ENCODE peak calls at places on chromosomes 4 and X, in ten cellular contexts. R is GM23338; D is coronary artery; Y is lung microvascular endothelial cell; J is stomach; I is fibroblast of pulmonary artery; N is ACHN; B is endothelial cell; P is MCF 10A; W is CD4-positive, alpha-beta T cell. X is an unnamed sample.

GRCh38 chrX:38570396-38570795 is 9.1 kb downstream of the TSPAN7 start:
- DNase-seq in P (no peak), R (no peak), N (no peak), D (no peak), J (no peak), B (no peak), W (no peak), I (no peak), Y (no peak), X (no peak)

GRCh38 chr4:81460115-81460836 is 11.4 kb downstream of the RASGEF1B start:
- DNase-seq in W (no peak), R (no peak), N (no peak), P (no peak), J (no peak), B (no peak), I (no peak), Y (no peak), D (no peak), X (no peak)

GRCh38 chr4:41866799-41867677 is 68.2 kb upstream of the TMEM33 start:
- DNase-seq in B (peak; percentile 17), P (no peak), W (no peak), D (no peak), J (no peak), Y (no peak), N (no peak), I (no peak), R (peak; percentile 70), X (no peak)

GRCh38 chr4:110344165-110344564 is 131.8 kb upstream of the ENPEP start:
- DNase-seq in B (peak; percentile 37), W (no peak), N (peak; percentile 25), R (peak; percentile 54), I (peak; percentile 11), J (no peak), D (no peak), Y (no peak), P (peak; percentile 22), X (peak; percentile 68)

GRCh38 chrX:7448123-7448522 is 300.2 kb upstream of the PUDP start:
- DNase-seq in N (no peak), J (no peak), Y (no peak), W (no peak), I (no peak), D (no peak), B (no peak), R (no peak), P (no peak), X (no peak)

GRCh38 chr4:24805566-24805965 is 10.2 kb downstream of the SOD3 start:
- DNase-seq in J (no peak), P (no peak), D (no peak), Y (no peak), N (no peak), B (no peak), R (no peak), I (no peak), W (no peak), X (no peak)

GRCh38 chr4:45663495-45664148 is 460.2 kb downstream of the GABRG1 start:
- DNase-seq in R (no peak), W (no peak), D (no peak), P (no peak), J (no peak), Y (no peak), N (no peak), B (no peak), I (no peak), X (no peak)

GRCh38 chr4:119046263-119046662 is 89.4 kb upstream of the MYOZ2 start:
- DNase-seq in D (peak; percentile 92), R (no peak), N (no peak), J (peak; percentile 71), P (no peak), I (no peak), B (no peak), Y (peak; percentile 29), W (no peak), X (peak; percentile 26)

GRCh38 chr4:39407584-39407885 is 805 bp downstream of the KLB start:
- DNase-seq in N (no peak), I (no peak), D (no peak), Y (no peak), W (no peak), B (no peak), R (no peak), J (no peak), P (no peak), X (no peak)

X was measured in choroid plexus epithelial cell.